ENCODE peak calls at places on chromosome 7, in five cellular contexts. J is K562, A is HepG2, E is GM23338, Z is H1. Q is an unnamed sample.
A peak's percentile ranks its signal among the peaks of the same experiment; 100 is the strongest.

GRCh38 chr7:115951547-115951946 is 79.0 kb downstream of the TFEC start:
- DNase-seq in E (no peak), Z (no peak), A (no peak), J (no peak), Q (no peak)

GRCh38 chr7:117220836-117221235 is 102.0 kb downstream of the WNT2 start:
- DNase-seq in A (no peak), J (no peak), E (peak; percentile 47), Z (no peak), Q (no peak)

GRCh38 chr7:106054971-106055370 is 57.1 kb downstream of the SYPL1 start:
- DNase-seq in A (no peak), E (no peak), J (no peak), Z (no peak), Q (no peak)

GRCh38 chr7:103821105-103821504 is 168.4 kb downstream of the RELN start:
- DNase-seq in E (no peak), Z (no peak), J (no peak), A (no peak), Q (no peak)

GRCh38 chr7:78018541-78019456 is 220.2 kb downstream of the PHTF2 start:
- DNase-seq in J (peak; percentile 37), Z (no peak), E (peak; percentile 37), A (no peak), Q (no peak)

GRCh38 chr7:25028370-25028971 is 48.5 kb upstream of the OSBPL3 start:
- DNase-seq in J (no peak), A (peak; percentile 76), Z (no peak), E (no peak), Q (no peak)

GRCh38 chr7:129949292-129950133 is 3.2 kb downstream of the UBE2H start:
- DNase-seq in A (peak; percentile 81), J (no peak), Z (no peak), E (peak; percentile 72), Q (peak; percentile 37)

GRCh38 chr7:134637441-134637840 is 9.2 kb upstream of the BPGM start:
- DNase-seq in A (no peak), E (no peak), Z (no peak), J (no peak), Q (no peak)

GRCh38 chr7:112788778-112789343 is 1.3 kb downstream of the TMEM168 start:
- DNase-seq in Z (no peak), J (peak; percentile 21), A (no peak), E (no peak), Q (no peak)
- TF ChIP-seq CREB1 in Z (no peak), J (no peak), A (no peak), E (no peak), Q (no peak)

DNA sequence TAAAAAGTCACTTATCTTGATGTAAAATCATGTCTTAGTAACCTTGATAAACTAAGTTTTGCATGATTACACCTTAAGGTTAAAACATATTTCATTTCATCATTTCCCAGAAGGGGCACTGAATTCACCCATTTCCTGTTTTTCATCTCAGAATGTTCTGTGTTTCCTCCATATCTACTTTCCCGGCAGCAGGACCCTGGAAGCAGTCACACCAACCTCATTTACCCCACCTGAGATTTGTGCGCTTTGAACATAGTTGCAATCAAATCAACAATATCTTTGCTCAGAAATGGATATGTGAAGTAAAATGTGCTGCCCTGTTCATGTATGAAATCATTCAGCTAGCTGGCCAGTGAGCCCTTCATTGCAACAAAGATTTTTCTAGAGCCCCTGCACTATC is 46.8 kb downstream of the IKZF1 start:
- DNase-seq in A (no peak), J (no peak), E (no peak), Z (no peak), Q (no peak)
- H3K4me1 ChIP-seq in A (no peaks in the 10 kb centered on the region), J (peaks cover 62% of the 10 kb centered on the region), E (no peaks in the 10 kb centered on the region), Z (no peaks in the 10 kb centered on the region), Q (peaks cover 31% of the 10 kb centered on the region)

GRCh38 chr7:133051066-133051465 is 30.8 kb downstream of the CHCHD3 start:
- DNase-seq in E (peak; percentile 63), J (peak; percentile 70), A (no peak), Z (no peak), Q (no peak)
- TF ChIP-seq CREB1 in E (no peak), J (no peak), A (no peak), Z (no peak), Q (no peak)

GRCh38 chr7:84263106-84263505 is 68.5 kb upstream of the SEMA3A start:
- DNase-seq in J (no peak), E (no peak), A (no peak), Z (no peak), Q (no peak)
- H3K4me1 ChIP-seq in J (no peaks in the 10 kb centered on the region), E (no peaks in the 10 kb centered on the region), A (no peaks in the 10 kb centered on the region), Z (no peaks in the 10 kb centered on the region), Q (no peaks in the 10 kb centered on the region)

GRCh38 chr7:26357793-26358139 is 66.1 kb downstream of the SNX10 start:
- DNase-seq in Z (no peak), A (no peak), E (no peak), J (no peak), Q (no peak)

GRCh38 chr7:26361637-26362036 is 70.0 kb downstream of the SNX10 start:
- DNase-seq in J (no peak), E (no peak), A (no peak), Z (no peak), Q (no peak)

GRCh38 chr7:26356266-26356665 is 64.6 kb downstream of the SNX10 start:
- DNase-seq in A (no peak), J (no peak), E (no peak), Z (no peak), Q (no peak)

GRCh38 chr7:26360606-26361005 is 68.9 kb downstream of the SNX10 start:
- DNase-seq in E (no peak), J (no peak), Z (no peak), A (no peak), Q (no peak)

GRCh38 chr7:26356929-26357792 is 65.5 kb downstream of the SNX10 start:
- DNase-seq in E (no peak), J (no peak), Z (no peak), A (no peak), Q (no peak)
- TF ChIP-seq CREB1 in E (no peak), J (no peak), Z (no peak), A (no peak), Q (no peak)

GRCh38 chr7:69652947-69653701 is 54.8 kb downstream of the AUTS2 start:
- DNase-seq in J (no peak), Z (no peak), A (no peak), E (no peak), Q (no peak)
- H3K4me1 ChIP-seq in J (no peaks in the 10 kb centered on the region), Z (peaks cover 8% of the 10 kb centered on the region), A (no peaks in the 10 kb centered on the region), E (peaks cover 50% of the 10 kb centered on the region), Q (peaks cover 35% of the 10 kb centered on the region)